ENCODE peak calls at places on chromosomes 4 and X, in six cellular contexts. N is H9, M is IMR-90, R is neuronal stem cell, X is mesenchymal stem cell, Q is trophoblast cell. G is an unnamed sample.
A peak's percentile ranks its signal among the peaks of the same experiment; 100 is the strongest.

GRCh38 chr4:88511236-88511635 is 12.3 kb downstream of the PYURF start:
- DNase-seq in N (no peak), M (no peak), R (no peak), X (no peak), Q (no peak), G (no peak)

GRCh38 chr4:100516225-100516624 is 1.6 kb downstream of the EMCN start:
- DNase-seq in N (no peak), M (no peak), R (no peak), X (no peak), Q (no peak), G (no peak)

GRCh38 chrX:123773258-123773978 is 40.6 kb upstream of the THOC2 start:
- DNase-seq in N (no peak), M (no peak), R (no peak), X (no peak), Q (no peak), G (no peak)

GRCh38 chrX:74535211-74535621 is 79.2 kb downstream of the RLIM start:
- DNase-seq in N (peak; percentile 49), M (peak; percentile 71), R (no peak), X (peak; percentile 62), Q (peak; percentile 13), G (no peak)

GRCh38 chr4:68905598-68906237 is 45.9 kb downstream of the UGT2A3 start:
- DNase-seq in N (peak; percentile 47), M (no peak), R (peak; percentile 9), X (no peak), Q (no peak), G (no peak)

GRCh38 chr4:42543126-42543525 is 113.8 kb downstream of the ATP8A1 start:
- DNase-seq in N (no peak), M (no peak), R (no peak), X (no peak), Q (no peak), G (no peak)

GRCh38 chr4:31020363-31020762 is 300.2 kb downstream of the PCDH7 start:
- DNase-seq in N (no peak), M (no peak), R (no peak), X (no peak), Q (no peak), G (no peak)

GRCh38 chr4:188728359-188728758 is 589.1 kb downstream of the TRIML1 start:
- DNase-seq in N (no peak), M (peak; percentile 27), R (no peak), X (no peak), Q (no peak), G (no peak)

GRCh38 chr4:2600878-2601277 is 64.4 kb downstream of the FAM193A start:
- DNase-seq in N (no peak), M (no peak), R (no peak), X (no peak), Q (no peak), G (no peak)

GRCh38 chr4:151781026-151781425 is 20.2 kb upstream of the GATB start:
- DNase-seq in N (no peak), M (no peak), R (no peak), X (no peak), Q (no peak), G (no peak)

GRCh38 chr4:100900134-100900533 is 382.3 kb upstream of the EMCN start:
- DNase-seq in N (no peak), M (no peak), R (no peak), X (no peak), Q (no peak), G (no peak)

GRCh38 chrX:115679460-115679859 is 118.5 kb downstream of the PLS3 start:
- DNase-seq in N (no peak), M (peak; percentile 39), R (no peak), X (peak; percentile 25), Q (no peak), G (no peak)

GRCh38 chr4:117823388-117823787 is 210.9 kb upstream of the NDST3 start:
- DNase-seq in N (no peak), M (no peak), R (no peak), X (no peak), Q (no peak), G (no peak)

GRCh38 chrX:42219231-42219630 is 295.9 kb upstream of the CASK start:
- DNase-seq in N (no peak), M (no peak), R (no peak), X (no peak), Q (no peak), G (no peak)

GRCh38 chr4:150818129-150818528 is 197.0 kb downstream of the LRBA start:
- DNase-seq in N (no peak), M (no peak), R (no peak), X (peak; percentile 5), Q (no peak), G (no peak)

GRCh38 chr4:17072483-17072882 is 174.0 kb upstream of the LDB2 start:
- DNase-seq in N (no peak), M (peak; percentile 42), R (no peak), X (peak; percentile 55), Q (no peak), G (no peak)

GRCh38 chrX:74232859-74233258 is 71.1 kb upstream of the ZCCHC13 start:
- DNase-seq in N (no peak), M (peak; percentile 23), R (no peak), X (peak; percentile 24), Q (peak; percentile 11), G (no peak)

GRCh38 chrX:120015145-120016067 is 62.1 kb downstream of the RHOXF2B start:
- DNase-seq in N (peak; percentile 50), M (no peak), R (no peak), X (no peak), Q (peak; percentile 13), G (no peak)

DNA sequence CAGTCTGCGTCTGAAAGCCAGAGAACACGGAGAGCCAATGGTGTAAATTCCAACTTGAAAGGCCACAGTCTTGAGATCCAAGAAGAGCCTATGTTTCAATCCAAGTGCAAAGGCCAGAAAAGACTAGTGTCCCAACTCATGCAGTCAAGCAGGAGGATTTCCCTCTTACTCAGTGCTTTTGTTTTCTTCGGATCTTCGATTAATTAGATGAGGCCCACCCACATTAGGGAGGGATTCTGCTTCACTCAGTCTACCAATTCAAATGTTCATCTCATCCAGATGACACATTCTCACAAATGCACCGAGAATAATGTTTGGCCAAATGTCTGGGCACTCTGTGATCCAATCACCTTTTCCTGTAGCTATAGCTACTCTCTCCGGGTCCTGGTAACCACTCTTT is 91.5 kb upstream of the S100G start:
- DNase-seq in N (no peak), M (no peak), R (no peak), X (no peak), Q (no peak), G (no peak)
- H4K91ac ChIP-seq in N (no peak overlapping the region), M (no peak overlapping the region), R (no peak overlapping the region), X (no peak overlapping the region), Q (no peak overlapping the region), G (no peak overlapping the region)

GRCh38 chr4:141376769-141377168 is 156.1 kb downstream of the ZNF330 start:
- DNase-seq in N (no peak), M (no peak), R (no peak), X (no peak), Q (no peak), G (no peak)
- H4K91ac ChIP-seq in N (no peak overlapping the region), M (peak overlapping the region; percentile 75), R (no peak overlapping the region), X (peak overlapping the region; percentile 52), Q (no peak overlapping the region), G (no peak overlapping the region)

GRCh38 chr4:56215901-56216300 is 171.4 kb downstream of the AASDH start:
- DNase-seq in N (peak; percentile 42), M (peak; percentile 7), R (no peak), X (peak; percentile 28), Q (no peak), G (peak; percentile 23)

GRCh38 chr4:56211202-56211601 is 176.1 kb downstream of the AASDH start:
- DNase-seq in N (peak; percentile 59), M (no peak), R (no peak), X (no peak), Q (no peak), G (no peak)

GRCh38 chr4:56212774-56213173 is 174.5 kb downstream of the AASDH start:
- DNase-seq in N (no peak), M (no peak), R (no peak), X (no peak), Q (no peak), G (no peak)

GRCh38 chr4:56215138-56215793 is 172.0 kb downstream of the AASDH start:
- DNase-seq in N (no peak), M (no peak), R (no peak), X (no peak), Q (no peak), G (no peak)

DNA sequence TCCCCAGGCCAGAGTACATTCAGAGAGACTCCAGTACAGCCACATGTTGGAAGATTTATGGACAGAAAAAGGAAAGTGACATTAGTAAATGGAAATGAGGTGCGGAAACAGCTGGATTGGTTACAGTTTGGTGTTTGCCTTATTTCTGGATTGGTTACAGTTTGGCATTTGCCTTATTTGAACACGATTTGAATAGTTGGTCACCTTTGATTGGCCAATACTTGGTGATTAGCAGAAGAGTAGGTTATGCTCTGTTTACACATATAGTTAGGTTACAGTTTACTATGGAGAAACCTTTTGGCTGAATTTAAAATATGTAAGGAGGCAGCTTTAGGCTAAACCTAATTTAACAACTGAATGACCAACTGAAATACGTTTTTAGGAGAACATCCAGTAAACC is 173.7 kb downstream of the AASDH start:
- DNase-seq in N (no peak), M (no peak), R (no peak), X (no peak), Q (no peak), G (no peak)
- H4K91ac ChIP-seq in N (no peak overlapping the region), M (no peak overlapping the region), R (no peak overlapping the region), X (no peak overlapping the region), Q (no peak overlapping the region), G (no peak overlapping the region)

DNA sequence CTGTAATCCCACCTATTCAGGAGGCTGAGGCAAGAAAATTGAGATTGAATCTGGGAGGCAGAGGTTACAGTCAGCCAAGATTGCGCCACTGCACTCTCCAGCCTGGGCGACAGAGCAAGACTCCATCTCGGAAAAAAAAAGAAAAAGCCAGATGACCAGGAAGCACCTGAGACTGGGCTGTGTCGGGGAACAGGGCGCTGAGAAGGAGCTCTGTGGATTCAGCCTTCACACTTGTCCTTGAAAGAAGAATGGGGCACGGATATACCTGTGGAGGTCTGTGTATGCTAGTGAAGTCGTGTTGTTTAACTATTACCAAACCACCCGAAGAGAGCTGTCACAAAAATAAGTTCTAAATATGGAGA is 39.3 kb upstream of the TADA2B start:
- DNase-seq in N (no peak), M (no peak), R (no peak), X (no peak), Q (no peak), G (no peak)
- H4K91ac ChIP-seq in N (no peak overlapping the region), M (no peak overlapping the region), R (no peak overlapping the region), X (no peak overlapping the region), Q (no peak overlapping the region), G (no peak overlapping the region)

GRCh38 chrX:34377645-34378044 is 245.5 kb upstream of the FAM47A start:
- DNase-seq in N (no peak), M (no peak), R (no peak), X (no peak), Q (no peak), G (no peak)
- H4K91ac ChIP-seq in N (no peak overlapping the region), M (no peak overlapping the region), R (no peak overlapping the region), X (no peak overlapping the region), Q (no peak overlapping the region), G (no peak overlapping the region)